ENCODE peak calls at places on chromosomes 6 and 20, in five cellular contexts. K is amniotic stem cell; E is neural crest cell; L is activated CD4-positive, alpha-beta T cell treated with anti-CD3 and anti-CD28 coated beads, Interleukin-2, amount 50 U/mL, for 48 hours; U is Peyer's patch. C is an unnamed sample.

GRCh38 chr6:31332637-31333602 is 24.1 kb downstream of the HLA-B start:
- DNase-seq in K (no peak), E (no peak), L (no peak), U (no peak), C (no peak)

GRCh38 chr6:27096834-27097511 is 150.5 kb upstream of the PRSS16 start:
- DNase-seq in K (no peak), E (peak), L (peak), U (peak), C (peak)

GRCh38 chr20:4546786-4547185 is 174.9 kb upstream of the PRND start:
- DNase-seq in K (peak), E (no peak), L (no peak), U (no peak), C (no peak)

GRCh38 chr6:35668096-35668495 is 20.6 kb downstream of the FKBP5 start:
- DNase-seq in K (no peak), E (no peak), L (no peak), U (no peak), C (no peak)

GRCh38 chr6:150409576-150410066 is 40.8 kb downstream of the IYD start:
- DNase-seq in K (no peak), E (no peak), L (no peak), U (peak), C (no peak)

GRCh38 chr6:20366082-20366834 is 35.4 kb upstream of the E2F3 start:
- DNase-seq in K (no peak), E (no peak), L (peak), U (peak), C (peak)

GRCh38 chr6:166814386-166814785 is 142.0 kb downstream of the RNASET2 start:
- DNase-seq in K (no peak), E (no peak), L (no peak), U (no peak), C (no peak)

GRCh38 chr20:50200482-50201104 is 10.0 kb downstream of the CEBPB start:
- DNase-seq in K (no peak), E (no peak), L (no peak), U (no peak), C (no peak)

GRCh38 chr6:35710241-35710847 is 21.6 kb upstream of the FKBP5 start:
- DNase-seq in K (no peak), E (no peak), L (peak), U (peak), C (peak)

GRCh38 chr6:107488875-107489635 is 862 bp upstream of the SOBP start:
- DNase-seq in K (no peak), E (peak), L (peak), U (no peak), C (peak)

GRCh38 chr20:25421107-25421506 is 13.6 kb downstream of the GINS1 start:
- DNase-seq in K (no peak), E (no peak), L (no peak), U (no peak), C (no peak)

GRCh38 chr20:57735831-57736737 is 26.3 kb upstream of the PMEPA1 start:
- DNase-seq in K (no peak), E (no peak), L (no peak), U (no peak), C (no peak)

GRCh38 chr6:18454446-18454845 is 67.3 kb downstream of the RNF144B start:
- DNase-seq in K (no peak), E (no peak), L (no peak), U (no peak), C (no peak)

GRCh38 chr20:22763257-22763906 is 179.0 kb upstream of the FOXA2 start:
- DNase-seq in K (peak), E (no peak), L (no peak), U (no peak), C (no peak)

GRCh38 chr20:43188861-43189613 is 669 bp downstream of the PTPRT start:
- DNase-seq in K (no peak), E (no peak), L (peak), U (no peak), C (no peak)

GRCh38 chr6:12637960-12638641 is 78.5 kb upstream of the PHACTR1 start:
- DNase-seq in K (peak), E (peak), L (peak), U (peak), C (peak)

GRCh38 chr6:4973972-4974885 is 29.6 kb downstream of the RPP40 start:
- DNase-seq in K (peak), E (no peak), L (no peak), U (no peak), C (no peak)

GRCh38 chr6:161327360-161327953 is 53.6 kb upstream of the AGPAT4 start:
- DNase-seq in K (no peak), E (no peak), L (no peak), U (no peak), C (no peak)

GRCh38 chr6:28206527-28207243 is 18.4 kb upstream of the ZSCAN9 start:
- DNase-seq in K (no peak), E (no peak), L (no peak), U (no peak), C (no peak)

GRCh38 chr6:37566209-37566859 is 66.6 kb upstream of the CCDC167 start:
- DNase-seq in K (no peak), E (peak), L (peak), U (peak), C (peak)

GRCh38 chr6:29626948-29627761 is 5.8 kb downstream of the GABBR1 start:
- DNase-seq in K (no peak), E (peak), L (no peak), U (no peak), C (no peak)

GRCh38 chr20:44527716-44528199 is 5.9 kb upstream of the SERINC3 start:
- DNase-seq in K (no peak), E (no peak), L (no peak), U (no peak), C (no peak)

GRCh38 chr6:75230484-75231325 is 12.9 kb downstream of the COX7A2 start:
- DNase-seq in K (peak), E (peak), L (no peak), U (peak), C (no peak)

GRCh38 chr6:26408828-26409730 is 7.0 kb downstream of the BTN3A1 start:
- DNase-seq in K (no peak), E (no peak), L (no peak), U (no peak), C (no peak)

GRCh38 chr20:35295058-35295457 is 2.8 kb upstream of the FAM83C start:
- DNase-seq in K (no peak), E (no peak), L (no peak), U (no peak), C (no peak)

GRCh38 chr6:113763311-113763766 is 93.8 kb upstream of the MARCKS start:
- DNase-seq in K (no peak), E (no peak), L (no peak), U (no peak), C (no peak)

GRCh38 chr20:13533946-13534345 is 104.8 kb downstream of the TASP1 start:
- DNase-seq in K (no peak), E (no peak), L (no peak), U (no peak), C (no peak)

GRCh38 chr6:123962508-123962907 is 158.8 kb downstream of the NKAIN2 start:
- DNase-seq in K (no peak), E (no peak), L (no peak), U (peak), C (no peak)